ENCODE peak calls at places on chromosomes 16 and 17, in five cellular contexts. One of them, this sample, is unnamed.

GRCh38 chr16:11759163-11759834 is 16.6 kb upstream of the TXNDC11 start:
- DNase-seq in AG04450: no peak
- DNase-seq in tibial artery: no peak
- DNase-seq in HFF-Myc: no peak
- DNase-seq in keratinocyte: no peak
- DNase-seq in this sample: no peak

GRCh38 chr17:74806334-74806733 is 30.2 kb upstream of the NAT9 start:
- DNase-seq in AG04450: no peak
- DNase-seq in tibial artery: no peak
- DNase-seq in HFF-Myc: no peak
- DNase-seq in keratinocyte: no peak
- DNase-seq in this sample: no peak

GRCh38 chr17:61139219-61139618 is 260.4 kb upstream of the TBX2 start:
- DNase-seq in AG04450: peak
- DNase-seq in tibial artery: no peak
- DNase-seq in HFF-Myc: peak
- DNase-seq in keratinocyte: no peak
- DNase-seq in this sample: peak

GRCh38 chr16:3017806-3018506 is at the start of gene CLDN6:
- DNase-seq in AG04450: no peak
- DNase-seq in tibial artery: no peak
- DNase-seq in HFF-Myc: no peak
- DNase-seq in keratinocyte: no peak
- DNase-seq in this sample: no peak

GRCh38 chr17:81397314-81398169 is 2.3 kb downstream of the BAHCC1 start:
- DNase-seq in AG04450: no peak
- DNase-seq in tibial artery: no peak
- DNase-seq in HFF-Myc: no peak
- DNase-seq in keratinocyte: no peak
- DNase-seq in this sample: peak

GRCh38 chr17:67244621-67245072 is 349 bp downstream of the HELZ start:
- DNase-seq in AG04450: no peak
- DNase-seq in tibial artery: peak
- DNase-seq in HFF-Myc: no peak
- DNase-seq in keratinocyte: no peak
- DNase-seq in this sample: no peak

GRCh38 chr16:58501242-58502131 is 1.5 kb downstream of the NDRG4 start:
- DNase-seq in AG04450: no peak
- DNase-seq in tibial artery: peak
- DNase-seq in HFF-Myc: no peak
- DNase-seq in keratinocyte: no peak
- DNase-seq in this sample: peak

GRCh38 chr16:74749291-74750055 is 25.1 kb downstream of the FA2H start:
- DNase-seq in AG04450: no peak
- DNase-seq in tibial artery: no peak
- DNase-seq in HFF-Myc: no peak
- DNase-seq in keratinocyte: no peak
- DNase-seq in this sample: peak

GRCh38 chr17:30831257-30831656 is 509 bp upstream of the ATAD5 start:
- DNase-seq in AG04450: no peak
- DNase-seq in tibial artery: no peak
- DNase-seq in HFF-Myc: no peak
- DNase-seq in keratinocyte: no peak
- DNase-seq in this sample: peak

GRCh38 chr16:16105646-16106045 is 117.6 kb downstream of the ABCC6 start:
- DNase-seq in AG04450: no peak
- DNase-seq in tibial artery: no peak
- DNase-seq in HFF-Myc: no peak
- DNase-seq in keratinocyte: no peak
- DNase-seq in this sample: no peak

GRCh38 chr17:42133461-42134041 is 10.9 kb downstream of the HSPB9 start:
- DNase-seq in AG04450: no peak
- DNase-seq in tibial artery: no peak
- DNase-seq in HFF-Myc: no peak
- DNase-seq in keratinocyte: no peak
- DNase-seq in this sample: no peak

GRCh38 chr17:57582881-57583756 is 162.0 kb downstream of the CCDC182 start:
- DNase-seq in AG04450: no peak
- DNase-seq in tibial artery: no peak
- DNase-seq in HFF-Myc: no peak
- DNase-seq in keratinocyte: no peak
- DNase-seq in this sample: peak

GRCh38 chr16:58458634-58459343 is 41.2 kb upstream of the NDRG4 start:
- DNase-seq in AG04450: no peak
- DNase-seq in tibial artery: no peak
- DNase-seq in HFF-Myc: no peak
- DNase-seq in keratinocyte: no peak
- DNase-seq in this sample: no peak

GRCh38 chr17:68584904-68585303 is 16.3 kb downstream of the FAM20A start:
- DNase-seq in AG04450: no peak
- DNase-seq in tibial artery: no peak
- DNase-seq in HFF-Myc: no peak
- DNase-seq in keratinocyte: no peak
- DNase-seq in this sample: no peak

GRCh38 chr17:78176548-78177025 is 8.2 kb downstream of the SYNGR2 start:
- DNase-seq in AG04450: no peak
- DNase-seq in tibial artery: peak
- DNase-seq in HFF-Myc: no peak
- DNase-seq in keratinocyte: no peak
- DNase-seq in this sample: peak

GRCh38 chr17:16351831-16352230 is 1.4 kb downstream of the CENPV start:
- DNase-seq in AG04450: no peak
- DNase-seq in tibial artery: no peak
- DNase-seq in HFF-Myc: no peak
- DNase-seq in keratinocyte: no peak
- DNase-seq in this sample: peak

GRCh38 chr16:12341966-12342365 is 365.4 kb downstream of the SNX29 start:
- DNase-seq in AG04450: no peak
- DNase-seq in tibial artery: no peak
- DNase-seq in HFF-Myc: no peak
- DNase-seq in keratinocyte: no peak
- DNase-seq in this sample: peak

GRCh38 chr17:82570282-82570681 is 50.8 kb downstream of the FOXK2 start:
- DNase-seq in AG04450: no peak
- DNase-seq in tibial artery: no peak
- DNase-seq in HFF-Myc: no peak
- DNase-seq in keratinocyte: no peak
- DNase-seq in this sample: no peak

GRCh38 chr17:11682646-11683045 is 84.4 kb downstream of the DNAH9 start:
- DNase-seq in AG04450: no peak
- DNase-seq in tibial artery: no peak
- DNase-seq in HFF-Myc: no peak
- DNase-seq in keratinocyte: no peak
- DNase-seq in this sample: no peak

GRCh38 chr17:13594310-13594709 is 7.4 kb downstream of the HS3ST3A1 start:
- DNase-seq in AG04450: no peak
- DNase-seq in tibial artery: no peak
- DNase-seq in HFF-Myc: peak
- DNase-seq in keratinocyte: no peak
- DNase-seq in this sample: no peak

GRCh38 chr16:28089992-28090365 is 26.5 kb upstream of the GSG1L start:
- DNase-seq in AG04450: no peak
- DNase-seq in tibial artery: no peak
- DNase-seq in HFF-Myc: no peak
- DNase-seq in keratinocyte: no peak
- DNase-seq in this sample: no peak

GRCh38 chr16:56600398-56600999 is 7.9 kb upstream of the MT2A start:
- DNase-seq in AG04450: no peak
- DNase-seq in tibial artery: no peak
- DNase-seq in HFF-Myc: no peak
- DNase-seq in keratinocyte: no peak
- DNase-seq in this sample: peak

GRCh38 chr16:52435573-52435972 is 111.4 kb downstream of the TOX3 start:
- DNase-seq in AG04450: no peak
- DNase-seq in tibial artery: no peak
- DNase-seq in HFF-Myc: no peak
- DNase-seq in keratinocyte: no peak
- DNase-seq in this sample: no peak

GRCh38 chr16:84093879-84094270 is 22.9 kb downstream of the MBTPS1 start:
- DNase-seq in AG04450: no peak
- DNase-seq in tibial artery: no peak
- DNase-seq in HFF-Myc: no peak
- DNase-seq in keratinocyte: no peak
- DNase-seq in this sample: no peak

GRCh38 chr16:19138601-19139000 is 24.8 kb downstream of the ITPRIPL2 start:
- DNase-seq in AG04450: peak
- DNase-seq in tibial artery: peak
- DNase-seq in HFF-Myc: peak
- DNase-seq in keratinocyte: no peak
- DNase-seq in this sample: peak

GRCh38 chr17:80983545-80983944 is 8.1 kb upstream of the CHMP6 start:
- DNase-seq in AG04450: no peak
- DNase-seq in tibial artery: no peak
- DNase-seq in HFF-Myc: no peak
- DNase-seq in keratinocyte: no peak
- DNase-seq in this sample: no peak

GRCh38 chr16:82864332-82865040 is 237.7 kb downstream of the CDH13 start:
- DNase-seq in AG04450: no peak
- DNase-seq in tibial artery: no peak
- DNase-seq in HFF-Myc: no peak
- DNase-seq in keratinocyte: no peak
- DNase-seq in this sample: no peak

GRCh38 chr17:51807460-51807859 is 351.1 kb downstream of the CA10 start:
- DNase-seq in AG04450: no peak
- DNase-seq in tibial artery: no peak
- DNase-seq in HFF-Myc: no peak
- DNase-seq in keratinocyte: no peak
- DNase-seq in this sample: no peak

GRCh38 chr17:17818088-17818526 is 18.7 kb downstream of the SREBF1 start:
- DNase-seq in AG04450: no peak
- DNase-seq in tibial artery: no peak
- DNase-seq in HFF-Myc: no peak
- DNase-seq in keratinocyte: no peak
- DNase-seq in this sample: peak

GRCh38 chr16:16042076-16042475 is 92.7 kb downstream of the ABCC1 start:
- DNase-seq in AG04450: peak
- DNase-seq in tibial artery: no peak
- DNase-seq in HFF-Myc: peak
- DNase-seq in keratinocyte: no peak
- DNase-seq in this sample: no peak

GRCh38 chr17:79097226-79098055 is 22.8 kb downstream of the ENGASE start:
- DNase-seq in AG04450: no peak
- DNase-seq in tibial artery: no peak
- DNase-seq in HFF-Myc: no peak
- DNase-seq in keratinocyte: no peak
- DNase-seq in this sample: no peak

GRCh38 chr16:80794071-80794470 is 10.3 kb downstream of the CDYL2 start:
- DNase-seq in AG04450: no peak
- DNase-seq in tibial artery: no peak
- DNase-seq in HFF-Myc: no peak
- DNase-seq in keratinocyte: no peak
- DNase-seq in this sample: no peak
- TF ChIP-seq CTCF in AG04450: no peak
- TF ChIP-seq CTCF in tibial artery: no peak
- TF ChIP-seq CTCF in HFF-Myc: no peak
- TF ChIP-seq CTCF in keratinocyte: no peak
- TF ChIP-seq CTCF in this sample: no peak

GRCh38 chr16:30025574-30025973 is 2.6 kb downstream of the C16orf92 start:
- DNase-seq in AG04450: no peak
- DNase-seq in tibial artery: no peak
- DNase-seq in HFF-Myc: no peak
- DNase-seq in keratinocyte: no peak
- DNase-seq in this sample: no peak

GRCh38 chr16:30027588-30028437 is 3.3 kb downstream of the TLCD3B start:
- DNase-seq in AG04450: no peak
- DNase-seq in tibial artery: no peak
- DNase-seq in HFF-Myc: no peak
- DNase-seq in keratinocyte: no peak
- DNase-seq in this sample: no peak

GRCh38 chr16:30024451-30024850 is 1.5 kb downstream of the C16orf92 start:
- DNase-seq in AG04450: no peak
- DNase-seq in tibial artery: no peak
- DNase-seq in HFF-Myc: no peak
- DNase-seq in keratinocyte: no peak
- DNase-seq in this sample: no peak

GRCh38 chr16:30025156-30025555 is 2.2 kb downstream of the C16orf92 start:
- DNase-seq in AG04450: no peak
- DNase-seq in tibial artery: no peak
- DNase-seq in HFF-Myc: no peak
- DNase-seq in keratinocyte: no peak
- DNase-seq in this sample: no peak

DNA sequence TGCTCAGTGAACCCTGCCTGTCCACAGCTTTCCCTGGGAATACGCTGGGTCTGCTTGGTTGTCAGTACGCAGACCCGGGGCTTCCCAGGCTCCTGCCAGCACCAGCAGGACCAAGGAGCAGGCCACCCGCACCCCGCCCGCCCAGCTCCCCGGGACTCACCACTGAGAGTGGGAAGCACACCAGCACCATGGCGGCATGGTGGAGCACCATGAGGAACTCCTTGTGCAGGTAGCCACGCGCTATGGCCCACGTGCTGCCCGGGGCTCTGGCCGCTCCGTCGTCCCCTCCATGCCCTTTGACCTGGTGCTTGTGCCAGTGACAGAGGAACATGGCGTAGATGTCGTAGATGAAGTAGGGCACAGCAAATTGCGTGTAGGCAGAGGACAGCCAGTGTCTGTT is 3.5 kb downstream of the C16orf92 start:
- DNase-seq in AG04450: no peak
- DNase-seq in tibial artery: no peak
- DNase-seq in HFF-Myc: no peak
- DNase-seq in keratinocyte: no peak
- DNase-seq in this sample: no peak
- H3K4me3 ChIP-seq in AG04450: no peak
- H3K4me3 ChIP-seq in tibial artery: no peak
- H3K4me3 ChIP-seq in HFF-Myc: no peak
- H3K4me3 ChIP-seq in keratinocyte: no peak
- H3K4me3 ChIP-seq in this sample: no peak

DNA sequence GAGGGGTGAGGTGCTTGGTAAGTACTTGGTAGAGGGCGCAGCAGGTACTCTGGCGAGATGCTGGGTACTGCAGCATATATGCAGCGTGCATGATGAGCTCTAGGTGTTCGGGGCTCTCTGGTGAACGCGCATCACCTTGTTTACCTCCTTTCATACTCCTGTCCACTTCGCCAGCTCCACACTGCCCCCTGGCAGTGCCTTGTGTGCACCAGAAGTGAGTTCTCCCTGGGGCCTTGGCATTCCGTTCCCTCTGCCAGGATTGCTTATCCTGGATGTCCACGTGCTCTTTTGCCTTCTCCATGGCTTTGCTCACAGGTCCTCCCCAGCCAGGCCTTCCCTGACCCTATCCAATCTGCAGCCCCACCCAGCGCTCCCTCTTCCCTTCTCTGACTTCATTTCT is 154.2 kb downstream of the MRM1 start:
- DNase-seq in AG04450: no peak
- DNase-seq in tibial artery: no peak
- DNase-seq in HFF-Myc: no peak
- DNase-seq in keratinocyte: peak
- DNase-seq in this sample: peak
- TF ChIP-seq CTCF in AG04450: peak
- TF ChIP-seq CTCF in tibial artery: no peak
- TF ChIP-seq CTCF in HFF-Myc: peak
- TF ChIP-seq CTCF in keratinocyte: peak
- TF ChIP-seq CTCF in this sample: peak

GRCh38 chr16:1134776-1135458 is 18.0 kb upstream of the CACNA1H start:
- DNase-seq in AG04450: no peak
- DNase-seq in tibial artery: no peak
- DNase-seq in HFF-Myc: no peak
- DNase-seq in keratinocyte: no peak
- DNase-seq in this sample: no peak
- H3K4me3 ChIP-seq in AG04450: no peak
- H3K4me3 ChIP-seq in tibial artery: no peak
- H3K4me3 ChIP-seq in HFF-Myc: no peak
- H3K4me3 ChIP-seq in keratinocyte: no peak
- H3K4me3 ChIP-seq in this sample: no peak